ENCODE peak calls at places on chromosomes 16 and 17, in eight cellular contexts. One of them, this sample, is unnamed.
A peak's percentile ranks its signal among the peaks of the same experiment; 100 is the strongest.

GRCh38 chr17:17815062-17815406 is 21.8 kb downstream of the SREBF1 start:
- DNase-seq in LoVo: no peak
- DNase-seq in activated naive CD8-positive, alpha-beta T cell treated with anti-CD3 and anti-CD28 coated beads for 36 hours: no peak
- DNase-seq in cardiac fibroblast: no peak
- DNase-seq in cerebellar nuclear complex: no peak
- DNase-seq in RWPE1: no peak
- DNase-seq in stimulated activated naive B cell treated with anti-CD40 and anti-IgM and Interleukin-4, amounts not matched to agents 10 μg/mL and 1 μg/mL and 100 μg/mL, for 72 hours: no peak
- DNase-seq in AG09309: no peak
- DNase-seq in this sample: no peak

GRCh38 chr16:54879681-54880080 is 51.0 kb upstream of the IRX5 start:
- DNase-seq in LoVo: no peak
- DNase-seq in cardiac fibroblast: no peak
- DNase-seq in cerebellar nuclear complex: no peak
- DNase-seq in activated naive CD8-positive, alpha-beta T cell treated with anti-CD3 and anti-CD28 coated beads for 36 hours: no peak
- DNase-seq in stimulated activated naive B cell treated with anti-CD40 and anti-IgM and Interleukin-4, amounts not matched to agents 10 μg/mL and 1 μg/mL and 100 μg/mL, for 72 hours: no peak
- DNase-seq in AG09309: no peak
- DNase-seq in RWPE1: peak; percentile 17
- DNase-seq in this sample: no peak

GRCh38 chr16:10077861-10078260 is 104.4 kb downstream of the GRIN2A start:
- DNase-seq in activated naive CD8-positive, alpha-beta T cell treated with anti-CD3 and anti-CD28 coated beads for 36 hours: no peak
- DNase-seq in cerebellar nuclear complex: no peak
- DNase-seq in LoVo: no peak
- DNase-seq in stimulated activated naive B cell treated with anti-CD40 and anti-IgM and Interleukin-4, amounts not matched to agents 10 μg/mL and 1 μg/mL and 100 μg/mL, for 72 hours: no peak
- DNase-seq in RWPE1: no peak
- DNase-seq in cardiac fibroblast: no peak
- DNase-seq in AG09309: no peak
- DNase-seq in this sample: no peak

GRCh38 chr17:2222901-2223616 is 80.5 kb downstream of the SMG6 start:
- DNase-seq in cardiac fibroblast: peak; percentile 87
- DNase-seq in AG09309: no peak
- DNase-seq in LoVo: no peak
- DNase-seq in cerebellar nuclear complex: no peak
- DNase-seq in activated naive CD8-positive, alpha-beta T cell treated with anti-CD3 and anti-CD28 coated beads for 36 hours: peak; percentile 66
- DNase-seq in RWPE1: no peak
- DNase-seq in stimulated activated naive B cell treated with anti-CD40 and anti-IgM and Interleukin-4, amounts not matched to agents 10 μg/mL and 1 μg/mL and 100 μg/mL, for 72 hours: no peak
- DNase-seq in this sample: peak; percentile 15

GRCh38 chr17:32103476-32104113 is 38.7 kb upstream of the RHOT1 start:
- DNase-seq in activated naive CD8-positive, alpha-beta T cell treated with anti-CD3 and anti-CD28 coated beads for 36 hours: no peak
- DNase-seq in stimulated activated naive B cell treated with anti-CD40 and anti-IgM and Interleukin-4, amounts not matched to agents 10 μg/mL and 1 μg/mL and 100 μg/mL, for 72 hours: no peak
- DNase-seq in cerebellar nuclear complex: no peak
- DNase-seq in AG09309: no peak
- DNase-seq in cardiac fibroblast: peak; percentile 69
- DNase-seq in RWPE1: no peak
- DNase-seq in LoVo: no peak
- DNase-seq in this sample: no peak

GRCh38 chr17:60087882-60088669 is 9.4 kb upstream of the HEATR6 start:
- DNase-seq in activated naive CD8-positive, alpha-beta T cell treated with anti-CD3 and anti-CD28 coated beads for 36 hours: no peak
- DNase-seq in RWPE1: peak; percentile 36
- DNase-seq in cardiac fibroblast: peak; percentile 72
- DNase-seq in AG09309: no peak
- DNase-seq in LoVo: peak; percentile 86
- DNase-seq in cerebellar nuclear complex: no peak
- DNase-seq in stimulated activated naive B cell treated with anti-CD40 and anti-IgM and Interleukin-4, amounts not matched to agents 10 μg/mL and 1 μg/mL and 100 μg/mL, for 72 hours: no peak
- DNase-seq in this sample: no peak

GRCh38 chr16:81238296-81239011 is at the start of gene BCO1:
- DNase-seq in cerebellar nuclear complex: no peak
- DNase-seq in LoVo: peak; percentile 68
- DNase-seq in stimulated activated naive B cell treated with anti-CD40 and anti-IgM and Interleukin-4, amounts not matched to agents 10 μg/mL and 1 μg/mL and 100 μg/mL, for 72 hours: no peak
- DNase-seq in activated naive CD8-positive, alpha-beta T cell treated with anti-CD3 and anti-CD28 coated beads for 36 hours: no peak
- DNase-seq in AG09309: peak; percentile 17
- DNase-seq in RWPE1: peak; percentile 49
- DNase-seq in cardiac fibroblast: peak; percentile 65
- DNase-seq in this sample: no peak

GRCh38 chr17:73589096-73589980 is 54.9 kb downstream of the SDK2 start:
- DNase-seq in AG09309: no peak
- DNase-seq in cardiac fibroblast: no peak
- DNase-seq in activated naive CD8-positive, alpha-beta T cell treated with anti-CD3 and anti-CD28 coated beads for 36 hours: no peak
- DNase-seq in cerebellar nuclear complex: no peak
- DNase-seq in LoVo: no peak
- DNase-seq in stimulated activated naive B cell treated with anti-CD40 and anti-IgM and Interleukin-4, amounts not matched to agents 10 μg/mL and 1 μg/mL and 100 μg/mL, for 72 hours: no peak
- DNase-seq in RWPE1: no peak
- DNase-seq in this sample: no peak

GRCh38 chr17:57455063-57455914 is 199.0 kb downstream of the MSI2 start:
- DNase-seq in AG09309: no peak
- DNase-seq in stimulated activated naive B cell treated with anti-CD40 and anti-IgM and Interleukin-4, amounts not matched to agents 10 μg/mL and 1 μg/mL and 100 μg/mL, for 72 hours: no peak
- DNase-seq in cerebellar nuclear complex: no peak
- DNase-seq in RWPE1: no peak
- DNase-seq in activated naive CD8-positive, alpha-beta T cell treated with anti-CD3 and anti-CD28 coated beads for 36 hours: peak; percentile 62
- DNase-seq in LoVo: no peak
- DNase-seq in cardiac fibroblast: peak; percentile 28
- DNase-seq in this sample: peak; percentile 52

GRCh38 chr16:1311738-1312458 is 2.5 kb downstream of the UBE2I start:
- DNase-seq in cardiac fibroblast: peak; percentile 28
- DNase-seq in activated naive CD8-positive, alpha-beta T cell treated with anti-CD3 and anti-CD28 coated beads for 36 hours: no peak
- DNase-seq in stimulated activated naive B cell treated with anti-CD40 and anti-IgM and Interleukin-4, amounts not matched to agents 10 μg/mL and 1 μg/mL and 100 μg/mL, for 72 hours: no peak
- DNase-seq in AG09309: no peak
- DNase-seq in LoVo: no peak
- DNase-seq in RWPE1: no peak
- DNase-seq in cerebellar nuclear complex: no peak
- DNase-seq in this sample: no peak

GRCh38 chr17:81461607-81462500 is 50.7 kb downstream of the ACTG1 start:
- DNase-seq in cardiac fibroblast: no peak
- DNase-seq in stimulated activated naive B cell treated with anti-CD40 and anti-IgM and Interleukin-4, amounts not matched to agents 10 μg/mL and 1 μg/mL and 100 μg/mL, for 72 hours: no peak
- DNase-seq in activated naive CD8-positive, alpha-beta T cell treated with anti-CD3 and anti-CD28 coated beads for 36 hours: no peak
- DNase-seq in RWPE1: no peak
- DNase-seq in LoVo: no peak
- DNase-seq in AG09309: no peak
- DNase-seq in cerebellar nuclear complex: no peak
- DNase-seq in this sample: no peak

GRCh38 chr17:17732892-17733670 is 51.8 kb downstream of the RAI1 start:
- DNase-seq in cardiac fibroblast: peak; percentile 65
- DNase-seq in cerebellar nuclear complex: no peak
- DNase-seq in LoVo: no peak
- DNase-seq in AG09309: no peak
- DNase-seq in activated naive CD8-positive, alpha-beta T cell treated with anti-CD3 and anti-CD28 coated beads for 36 hours: no peak
- DNase-seq in RWPE1: no peak
- DNase-seq in stimulated activated naive B cell treated with anti-CD40 and anti-IgM and Interleukin-4, amounts not matched to agents 10 μg/mL and 1 μg/mL and 100 μg/mL, for 72 hours: no peak
- DNase-seq in this sample: no peak

GRCh38 chr17:78995022-78995760 is 14.4 kb downstream of the CANT1 start:
- DNase-seq in AG09309: no peak
- DNase-seq in RWPE1: no peak
- DNase-seq in LoVo: no peak
- DNase-seq in cerebellar nuclear complex: no peak
- DNase-seq in activated naive CD8-positive, alpha-beta T cell treated with anti-CD3 and anti-CD28 coated beads for 36 hours: no peak
- DNase-seq in cardiac fibroblast: no peak
- DNase-seq in stimulated activated naive B cell treated with anti-CD40 and anti-IgM and Interleukin-4, amounts not matched to agents 10 μg/mL and 1 μg/mL and 100 μg/mL, for 72 hours: no peak
- DNase-seq in this sample: no peak

GRCh38 chr17:76657505-76658386 is 14.2 kb upstream of the ST6GALNAC1 start:
- DNase-seq in AG09309: no peak
- DNase-seq in RWPE1: no peak
- DNase-seq in stimulated activated naive B cell treated with anti-CD40 and anti-IgM and Interleukin-4, amounts not matched to agents 10 μg/mL and 1 μg/mL and 100 μg/mL, for 72 hours: no peak
- DNase-seq in cardiac fibroblast: no peak
- DNase-seq in LoVo: no peak
- DNase-seq in activated naive CD8-positive, alpha-beta T cell treated with anti-CD3 and anti-CD28 coated beads for 36 hours: no peak
- DNase-seq in cerebellar nuclear complex: no peak
- DNase-seq in this sample: no peak

GRCh38 chr17:37605813-37606505 is 3.3 kb downstream of the SYNRG start:
- DNase-seq in cardiac fibroblast: no peak
- DNase-seq in cerebellar nuclear complex: no peak
- DNase-seq in stimulated activated naive B cell treated with anti-CD40 and anti-IgM and Interleukin-4, amounts not matched to agents 10 μg/mL and 1 μg/mL and 100 μg/mL, for 72 hours: no peak
- DNase-seq in RWPE1: no peak
- DNase-seq in activated naive CD8-positive, alpha-beta T cell treated with anti-CD3 and anti-CD28 coated beads for 36 hours: peak; percentile 36
- DNase-seq in LoVo: peak; percentile 2
- DNase-seq in AG09309: peak; percentile 23
- DNase-seq in this sample: no peak

GRCh38 chr16:24430937-24431760 is 108.2 kb upstream of the RBBP6 start:
- DNase-seq in cerebellar nuclear complex: no peak
- DNase-seq in cardiac fibroblast: no peak
- DNase-seq in RWPE1: peak; percentile 19
- DNase-seq in stimulated activated naive B cell treated with anti-CD40 and anti-IgM and Interleukin-4, amounts not matched to agents 10 μg/mL and 1 μg/mL and 100 μg/mL, for 72 hours: no peak
- DNase-seq in AG09309: no peak
- DNase-seq in activated naive CD8-positive, alpha-beta T cell treated with anti-CD3 and anti-CD28 coated beads for 36 hours: peak; percentile 5
- DNase-seq in LoVo: peak; percentile 12
- DNase-seq in this sample: no peak

GRCh38 chr16:25771216-25771615 is 79.5 kb downstream of the HS3ST4 start:
- DNase-seq in AG09309: no peak
- DNase-seq in RWPE1: no peak
- DNase-seq in LoVo: no peak
- DNase-seq in cerebellar nuclear complex: no peak
- DNase-seq in stimulated activated naive B cell treated with anti-CD40 and anti-IgM and Interleukin-4, amounts not matched to agents 10 μg/mL and 1 μg/mL and 100 μg/mL, for 72 hours: no peak
- DNase-seq in activated naive CD8-positive, alpha-beta T cell treated with anti-CD3 and anti-CD28 coated beads for 36 hours: no peak
- DNase-seq in cardiac fibroblast: no peak
- DNase-seq in this sample: no peak

GRCh38 chr17:28570716-28571254 is 539 bp downstream of the PIGS start:
- DNase-seq in cardiac fibroblast: no peak
- DNase-seq in cerebellar nuclear complex: no peak
- DNase-seq in RWPE1: no peak
- DNase-seq in stimulated activated naive B cell treated with anti-CD40 and anti-IgM and Interleukin-4, amounts not matched to agents 10 μg/mL and 1 μg/mL and 100 μg/mL, for 72 hours: peak; percentile 21
- DNase-seq in LoVo: peak; percentile 11
- DNase-seq in activated naive CD8-positive, alpha-beta T cell treated with anti-CD3 and anti-CD28 coated beads for 36 hours: peak; percentile 51
- DNase-seq in AG09309: no peak
- DNase-seq in this sample: no peak

GRCh38 chr16:22786284-22786683 is 27.7 kb upstream of the HS3ST2 start:
- DNase-seq in cerebellar nuclear complex: no peak
- DNase-seq in stimulated activated naive B cell treated with anti-CD40 and anti-IgM and Interleukin-4, amounts not matched to agents 10 μg/mL and 1 μg/mL and 100 μg/mL, for 72 hours: no peak
- DNase-seq in cardiac fibroblast: no peak
- DNase-seq in AG09309: no peak
- DNase-seq in activated naive CD8-positive, alpha-beta T cell treated with anti-CD3 and anti-CD28 coated beads for 36 hours: no peak
- DNase-seq in LoVo: no peak
- DNase-seq in RWPE1: no peak
- DNase-seq in this sample: no peak

This sample was measured in GM19239.